ENCODE peak calls at places on chromosome 1, in six cellular contexts. One of them, this sample, is unnamed.

GRCh38 chr1:2596530-2597333 is 10.2 kb downstream of the PRXL2B start:
- DNase-seq in mesendoderm: no peak
- DNase-seq in mesenchymal stem cell: no peak
- DNase-seq in H9: peak; percentile 14
- DNase-seq in IMR-90: no peak
- DNase-seq in neuronal stem cell: no peak
- DNase-seq in this sample: no peak

GRCh38 chr1:227889047-227889862 is 58.5 kb downstream of the WNT9A start:
- DNase-seq in mesendoderm: peak; percentile 74
- DNase-seq in mesenchymal stem cell: no peak
- DNase-seq in H9: peak; percentile 39
- DNase-seq in IMR-90: no peak
- DNase-seq in neuronal stem cell: no peak
- DNase-seq in this sample: no peak

GRCh38 chr1:157312270-157312812 is 174.1 kb upstream of the ETV3 start:
- DNase-seq in mesendoderm: peak; percentile 21
- DNase-seq in mesenchymal stem cell: no peak
- DNase-seq in H9: no peak
- DNase-seq in IMR-90: no peak
- DNase-seq in neuronal stem cell: no peak
- DNase-seq in this sample: no peak

GRCh38 chr1:192588546-192588945 is 13.0 kb downstream of the RGS1 start:
- DNase-seq in mesendoderm: no peak
- DNase-seq in mesenchymal stem cell: peak; percentile 76
- DNase-seq in H9: no peak
- DNase-seq in IMR-90: peak; percentile 64
- DNase-seq in neuronal stem cell: no peak
- DNase-seq in this sample: no peak

GRCh38 chr1:210347112-210347511 is 18.4 kb downstream of the HHAT start:
- DNase-seq in mesendoderm: no peak
- DNase-seq in mesenchymal stem cell: peak; percentile 19
- DNase-seq in H9: no peak
- DNase-seq in IMR-90: no peak
- DNase-seq in neuronal stem cell: no peak
- DNase-seq in this sample: no peak

GRCh38 chr1:224377676-224378006 is 21.0 kb downstream of the CNIH4 start:
- DNase-seq in mesendoderm: no peak
- DNase-seq in mesenchymal stem cell: peak; percentile 71
- DNase-seq in H9: no peak
- DNase-seq in IMR-90: peak; percentile 84
- DNase-seq in neuronal stem cell: no peak
- DNase-seq in this sample: no peak

GRCh38 chr1:110060034-110060661 is 10.3 kb downstream of the ALX3 start:
- DNase-seq in mesendoderm: peak; percentile 77
- DNase-seq in mesenchymal stem cell: peak; percentile 30
- DNase-seq in H9: peak; percentile 77
- DNase-seq in IMR-90: no peak
- DNase-seq in neuronal stem cell: no peak
- DNase-seq in this sample: peak; percentile 94

GRCh38 chr1:119139393-119139792 is 1.1 kb downstream of the WARS2 start:
- DNase-seq in mesendoderm: peak; percentile 79
- DNase-seq in mesenchymal stem cell: no peak
- DNase-seq in H9: no peak
- DNase-seq in IMR-90: no peak
- DNase-seq in neuronal stem cell: no peak
- DNase-seq in this sample: no peak

GRCh38 chr1:197180252-197180878 is 33.9 kb upstream of the ASPM start:
- DNase-seq in mesendoderm: peak; percentile 56
- DNase-seq in mesenchymal stem cell: peak; percentile 66
- DNase-seq in H9: no peak
- DNase-seq in IMR-90: peak; percentile 92
- DNase-seq in neuronal stem cell: peak; percentile 3
- DNase-seq in this sample: no peak

GRCh38 chr1:167065481-167065880 is 24.7 kb downstream of the GPA33 start:
- DNase-seq in mesendoderm: no peak
- DNase-seq in mesenchymal stem cell: no peak
- DNase-seq in H9: no peak
- DNase-seq in IMR-90: no peak
- DNase-seq in neuronal stem cell: no peak
- DNase-seq in this sample: no peak

GRCh38 chr1:202233171-202233570 is 39.6 kb downstream of the LGR6 start:
- DNase-seq in mesendoderm: no peak
- DNase-seq in mesenchymal stem cell: no peak
- DNase-seq in H9: no peak
- DNase-seq in IMR-90: no peak
- DNase-seq in neuronal stem cell: no peak
- DNase-seq in this sample: no peak

GRCh38 chr1:92577251-92577895 is 90.6 kb upstream of the GFI1 start:
- DNase-seq in mesendoderm: no peak
- DNase-seq in mesenchymal stem cell: no peak
- DNase-seq in H9: no peak
- DNase-seq in IMR-90: peak; percentile 29
- DNase-seq in neuronal stem cell: peak; percentile 6
- DNase-seq in this sample: no peak

GRCh38 chr1:98402860-98403259 is 258.7 kb upstream of the SNX7 start:
- DNase-seq in mesendoderm: no peak
- DNase-seq in mesenchymal stem cell: no peak
- DNase-seq in H9: no peak
- DNase-seq in IMR-90: no peak
- DNase-seq in neuronal stem cell: no peak
- DNase-seq in this sample: no peak

GRCh38 chr1:236753964-236754363 is 41.1 kb upstream of the MTR start:
- DNase-seq in mesendoderm: no peak
- DNase-seq in mesenchymal stem cell: no peak
- DNase-seq in H9: no peak
- DNase-seq in IMR-90: no peak
- DNase-seq in neuronal stem cell: no peak
- DNase-seq in this sample: no peak

GRCh38 chr1:37362990-37363389 is 111.4 kb upstream of the ZC3H12A start:
- DNase-seq in mesendoderm: peak; percentile 67
- DNase-seq in mesenchymal stem cell: no peak
- DNase-seq in H9: peak; percentile 74
- DNase-seq in IMR-90: no peak
- DNase-seq in neuronal stem cell: peak; percentile 30
- DNase-seq in this sample: peak; percentile 65

GRCh38 chr1:237012789-237013383 is 8.6 kb upstream of the MT1HL1 start:
- DNase-seq in mesendoderm: no peak
- DNase-seq in mesenchymal stem cell: no peak
- DNase-seq in H9: no peak
- DNase-seq in IMR-90: no peak
- DNase-seq in neuronal stem cell: no peak
- DNase-seq in this sample: no peak

GRCh38 chr1:200172311-200172710 is 144.8 kb downstream of the NR5A2 start:
- DNase-seq in mesendoderm: no peak
- DNase-seq in mesenchymal stem cell: peak; percentile 52
- DNase-seq in H9: no peak
- DNase-seq in IMR-90: peak; percentile 74
- DNase-seq in neuronal stem cell: no peak
- DNase-seq in this sample: no peak

GRCh38 chr1:103256490-103256889 is 148.2 kb upstream of the COL11A1 start:
- DNase-seq in mesendoderm: no peak
- DNase-seq in mesenchymal stem cell: peak; percentile 41
- DNase-seq in H9: no peak
- DNase-seq in IMR-90: peak; percentile 73
- DNase-seq in neuronal stem cell: no peak
- DNase-seq in this sample: no peak

GRCh38 chr1:60849401-60849800 is 233.0 kb upstream of the NFIA start:
- DNase-seq in mesendoderm: no peak
- DNase-seq in mesenchymal stem cell: no peak
- DNase-seq in H9: no peak
- DNase-seq in IMR-90: no peak
- DNase-seq in neuronal stem cell: no peak
- DNase-seq in this sample: peak; percentile 29

GRCh38 chr1:60847855-60848582 is 234.3 kb upstream of the NFIA start:
- DNase-seq in mesendoderm: peak; percentile 35
- DNase-seq in mesenchymal stem cell: no peak
- DNase-seq in H9: peak; percentile 35
- DNase-seq in IMR-90: no peak
- DNase-seq in neuronal stem cell: no peak
- DNase-seq in this sample: no peak

GRCh38 chr1:60848583-60849188 is 233.7 kb upstream of the NFIA start:
- DNase-seq in mesendoderm: peak; percentile 85
- DNase-seq in mesenchymal stem cell: peak; percentile 40
- DNase-seq in H9: no peak
- DNase-seq in IMR-90: peak; percentile 38
- DNase-seq in neuronal stem cell: peak; percentile 31
- DNase-seq in this sample: peak; percentile 59

DNA sequence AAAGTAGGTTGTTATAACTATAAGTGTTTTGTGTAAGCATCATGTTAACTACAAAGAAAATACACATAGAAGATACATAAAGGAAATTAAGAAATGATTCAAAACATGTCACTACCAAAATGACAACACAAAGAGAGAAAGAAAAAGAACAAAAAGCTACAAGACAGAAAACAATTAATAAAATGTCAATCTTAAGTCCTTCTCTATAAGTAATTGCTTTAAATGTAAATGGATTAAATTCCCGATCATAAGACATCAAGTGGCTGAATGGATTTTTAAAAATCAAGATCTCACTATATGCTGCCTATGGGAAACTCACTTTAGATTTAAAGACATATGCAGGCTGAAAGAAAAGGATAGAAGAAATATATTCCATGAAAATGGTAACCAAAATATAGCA is 232.3 kb upstream of the NFIA start:
- DNase-seq in mesendoderm: no peak
- DNase-seq in mesenchymal stem cell: no peak
- DNase-seq in H9: no peak
- DNase-seq in IMR-90: no peak
- DNase-seq in neuronal stem cell: no peak
- DNase-seq in this sample: no peak
- H2BK15ac ChIP-seq in mesendoderm: no peak overlapping the region
- H2BK15ac ChIP-seq in mesenchymal stem cell: no peak overlapping the region
- H2BK15ac ChIP-seq in H9: no peak overlapping the region
- H2BK15ac ChIP-seq in IMR-90: no peak overlapping the region
- H2BK15ac ChIP-seq in neuronal stem cell: no peak overlapping the region
- H2BK15ac ChIP-seq in this sample: no peak overlapping the region

GRCh38 chr1:4954392-4954791 is 300.0 kb downstream of the AJAP1 start:
- DNase-seq in mesendoderm: no peak
- DNase-seq in mesenchymal stem cell: no peak
- DNase-seq in H9: no peak
- DNase-seq in IMR-90: no peak
- DNase-seq in neuronal stem cell: no peak
- DNase-seq in this sample: no peak
- H2BK15ac ChIP-seq in mesendoderm: no peak overlapping the region
- H2BK15ac ChIP-seq in mesenchymal stem cell: no peak overlapping the region
- H2BK15ac ChIP-seq in H9: no peak overlapping the region
- H2BK15ac ChIP-seq in IMR-90: no peak overlapping the region
- H2BK15ac ChIP-seq in neuronal stem cell: no peak overlapping the region
- H2BK15ac ChIP-seq in this sample: no peak overlapping the region

GRCh38 chr1:46367072-46367471 is 26.5 kb downstream of the NSUN4 start:
- DNase-seq in mesendoderm: no peak
- DNase-seq in mesenchymal stem cell: no peak
- DNase-seq in H9: no peak
- DNase-seq in IMR-90: no peak
- DNase-seq in neuronal stem cell: no peak
- DNase-seq in this sample: no peak
- H2BK15ac ChIP-seq in mesendoderm: no peak overlapping the region
- H2BK15ac ChIP-seq in mesenchymal stem cell: no peak overlapping the region
- H2BK15ac ChIP-seq in H9: no peak overlapping the region
- H2BK15ac ChIP-seq in IMR-90: no peak overlapping the region
- H2BK15ac ChIP-seq in neuronal stem cell: no peak overlapping the region
- H2BK15ac ChIP-seq in this sample: no peak overlapping the region

DNA sequence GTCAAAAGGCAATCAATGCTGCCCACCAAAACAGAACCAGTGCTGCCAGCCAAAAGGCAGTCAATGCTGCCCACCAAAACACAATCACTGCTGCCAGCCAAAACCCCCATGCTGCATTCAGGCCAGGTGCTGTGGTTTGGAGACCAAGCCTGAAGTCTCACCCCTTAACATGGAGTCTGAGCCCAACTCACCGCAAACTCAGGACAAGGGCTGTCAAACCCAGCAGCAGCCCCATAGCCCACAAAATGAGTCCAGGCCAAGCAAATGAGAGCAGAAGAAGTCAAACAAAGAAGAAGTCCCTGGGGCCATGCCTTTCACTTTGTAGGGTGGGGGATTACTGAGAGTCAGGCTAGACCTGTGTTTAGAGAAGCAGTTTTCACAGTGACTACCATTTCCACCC is 6.4 kb downstream of the SMCP start:
- DNase-seq in mesendoderm: no peak
- DNase-seq in mesenchymal stem cell: no peak
- DNase-seq in H9: no peak
- DNase-seq in IMR-90: no peak
- DNase-seq in neuronal stem cell: no peak
- DNase-seq in this sample: no peak
- H2BK15ac ChIP-seq in mesendoderm: no peak overlapping the region
- H2BK15ac ChIP-seq in mesenchymal stem cell: no peak overlapping the region
- H2BK15ac ChIP-seq in H9: no peak overlapping the region
- H2BK15ac ChIP-seq in IMR-90: no peak overlapping the region
- H2BK15ac ChIP-seq in neuronal stem cell: no peak overlapping the region
- H2BK15ac ChIP-seq in this sample: no peak overlapping the region